ENCODE peak calls at places on chromosomes 11 and 22, in nine cellular contexts. G is CD4-positive, alpha-beta memory T cell; K is heart right ventricle; U is right atrium auricular region; N is A549; L is CD8-positive, alpha-beta T cell; A is transverse colon; J is H1; S is naive thymus-derived CD4-positive, alpha-beta T cell. F is an unnamed sample.

GRCh38 chr11:87180743-87181142 is 143.0 kb downstream of the TMEM135 start:
- DNase-seq in G (no peak), K (no peak), U (no peak), N (no peak), L (no peak), A (no peak), J (no peak), S (no peak), F (no peak)

GRCh38 chr22:28025866-28026575 is 107.0 kb upstream of the PITPNB start:
- DNase-seq in G (no peak), K (no peak), U (peak), N (no peak), L (no peak), A (no peak), J (no peak), S (no peak), F (peak)

GRCh38 chr11:15696069-15696468 is 581.3 kb downstream of the INSC start:
- DNase-seq in G (no peak), K (no peak), U (no peak), N (no peak), L (no peak), A (no peak), J (no peak), S (no peak), F (no peak)

GRCh38 chr22:50570861-50571260 is 7.4 kb downstream of the CPT1B start:
- DNase-seq in G (no peak), K (no peak), U (no peak), N (no peak), L (no peak), A (no peak), J (no peak), S (no peak), F (no peak)

GRCh38 chr11:16096336-16096735 is 260.0 kb downstream of the SOX6 start:
- DNase-seq in G (no peak), K (no peak), U (no peak), N (no peak), L (no peak), A (no peak), J (no peak), S (no peak), F (no peak)

GRCh38 chr11:116035972-116036371 is 531.8 kb upstream of the CADM1 start:
- DNase-seq in G (no peak), K (no peak), U (no peak), N (no peak), L (no peak), A (no peak), J (no peak), S (no peak), F (no peak)

GRCh38 chr22:49544286-49544685 is 283.4 kb downstream of the BRD1 start:
- DNase-seq in G (no peak), K (no peak), U (no peak), N (no peak), L (no peak), A (no peak), J (no peak), S (no peak), F (no peak)

GRCh38 chr22:39748877-39749276 is 144.7 kb downstream of the ENTHD1 start:
- DNase-seq in G (no peak), K (no peak), U (no peak), N (no peak), L (no peak), A (no peak), J (no peak), S (no peak), F (peak)

GRCh38 chr11:7544021-7544420 is 30.2 kb downstream of the PPFIBP2 start:
- DNase-seq in G (no peak), K (no peak), U (no peak), N (no peak), L (no peak), A (no peak), J (no peak), S (no peak), F (no peak)

GRCh38 chr11:34242037-34242625 is 115.7 kb downstream of the ABTB2 start:
- DNase-seq in G (no peak), K (no peak), U (no peak), N (peak), L (no peak), A (no peak), J (no peak), S (no peak), F (peak)

GRCh38 chr22:48277868-48278581 is 1515.6 kb downstream of the TBC1D22A start:
- DNase-seq in G (no peak), K (no peak), U (peak), N (no peak), L (no peak), A (no peak), J (no peak), S (no peak), F (no peak)

GRCh38 chr11:86737752-86738151 is 62.6 kb upstream of the PRSS23 start:
- DNase-seq in G (no peak), K (no peak), U (no peak), N (no peak), L (no peak), A (no peak), J (no peak), S (no peak), F (no peak)

GRCh38 chr22:39173787-39174497 is 21.5 kb upstream of the CBX7 start:
- DNase-seq in G (peak), K (no peak), U (no peak), N (no peak), L (peak), A (peak), J (no peak), S (no peak), F (no peak)

GRCh38 chr22:20652582-20652981 is 121.3 kb upstream of the SERPIND1 start:
- DNase-seq in G (no peak), K (no peak), U (peak), N (no peak), L (no peak), A (no peak), J (no peak), S (no peak), F (no peak)

GRCh38 chr22:30667092-30667485 is 586 bp downstream of the DUSP18 start:
- DNase-seq in G (peak), K (no peak), U (no peak), N (no peak), L (no peak), A (peak), J (no peak), S (no peak), F (no peak)

GRCh38 chr11:119297938-119298337 is 19.0 kb downstream of the MCAM start:
- DNase-seq in G (no peak), K (no peak), U (no peak), N (no peak), L (no peak), A (no peak), J (no peak), S (no peak), F (no peak)

GRCh38 chr11:123546515-123546914 is 107.9 kb downstream of the SCN3B start:
- DNase-seq in G (no peak), K (no peak), U (no peak), N (no peak), L (no peak), A (no peak), J (no peak), S (no peak), F (peak)

GRCh38 chr11:116829525-116830183 is at the start of gene APOC3:
- DNase-seq in G (no peak), K (no peak), U (no peak), N (no peak), L (no peak), A (no peak), J (no peak), S (no peak), F (no peak)

GRCh38 chr22:20781272-20781990 is 7.5 kb downstream of the SERPIND1 start:
- DNase-seq in G (no peak), K (no peak), U (no peak), N (no peak), L (no peak), A (no peak), J (no peak), S (no peak), F (no peak)

GRCh38 chr11:69718147-69718546 is 14.3 kb upstream of the FGF19 start:
- DNase-seq in G (no peak), K (peak), U (no peak), N (peak), L (no peak), A (no peak), J (peak), S (no peak), F (peak)

GRCh38 chr11:70876685-70877084 is 375.7 kb downstream of the SHANK2 start:
- DNase-seq in G (no peak), K (no peak), U (no peak), N (no peak), L (no peak), A (no peak), J (no peak), S (no peak), F (no peak)

GRCh38 chr22:26702906-26703830 is 45.8 kb downstream of the MIAT start:
- DNase-seq in G (no peak), K (no peak), U (no peak), N (no peak), L (no peak), A (no peak), J (no peak), S (no peak), F (peak)

GRCh38 chr11:14774738-14775137 is 117.3 kb downstream of the CYP2R1 start:
- DNase-seq in G (no peak), K (no peak), U (no peak), N (no peak), L (no peak), A (no peak), J (no peak), S (no peak), F (no peak)

GRCh38 chr11:1832989-1833365 is 1.8 kb upstream of the SYT8 start:
- DNase-seq in G (no peak), K (peak), U (no peak), N (no peak), L (no peak), A (no peak), J (no peak), S (no peak), F (no peak)

GRCh38 chr11:35579557-35580396 is 38.5 kb upstream of the FJX1 start:
- DNase-seq in G (no peak), K (no peak), U (no peak), N (peak), L (no peak), A (no peak), J (no peak), S (no peak), F (peak)

GRCh38 chr22:27456696-27457503 is 344.7 kb downstream of the MN1 start:
- DNase-seq in G (no peak), K (no peak), U (no peak), N (peak), L (no peak), A (no peak), J (no peak), S (no peak), F (peak)

GRCh38 chr11:119694334-119694733 is 34.7 kb downstream of the NECTIN1 start:
- DNase-seq in G (no peak), K (no peak), U (no peak), N (no peak), L (no peak), A (peak), J (no peak), S (no peak), F (no peak)

GRCh38 chr11:113161671-113162589 is 152.5 kb upstream of the TTC12 start:
- DNase-seq in G (no peak), K (no peak), U (no peak), N (no peak), L (no peak), A (no peak), J (no peak), S (no peak), F (no peak)

GRCh38 chr11:133956650-133957633 is at the start of gene IGSF9B:
- DNase-seq in G (peak), K (peak), U (peak), N (peak), L (peak), A (peak), J (peak), S (peak), F (peak)

GRCh38 chr11:126949066-126949945 is 51.3 kb downstream of the KIRREL3 start:
- DNase-seq in G (no peak), K (no peak), U (no peak), N (no peak), L (no peak), A (no peak), J (no peak), S (no peak), F (peak)

GRCh38 chr11:42048141-42048540 is 588.7 kb upstream of the LRRC4C start:
- DNase-seq in G (no peak), K (no peak), U (no peak), N (no peak), L (no peak), A (no peak), J (no peak), S (no peak), F (no peak)

GRCh38 chr11:119560291-119560690 is 137.3 kb upstream of the THY1 start:
- DNase-seq in G (no peak), K (no peak), U (no peak), N (no peak), L (no peak), A (no peak), J (no peak), S (no peak), F (no peak)

GRCh38 chr22:23763579-23764331 is 965 bp downstream of the C22orf15 start:
- DNase-seq in G (peak), K (peak), U (no peak), N (no peak), L (no peak), A (no peak), J (no peak), S (no peak), F (no peak)

DNA sequence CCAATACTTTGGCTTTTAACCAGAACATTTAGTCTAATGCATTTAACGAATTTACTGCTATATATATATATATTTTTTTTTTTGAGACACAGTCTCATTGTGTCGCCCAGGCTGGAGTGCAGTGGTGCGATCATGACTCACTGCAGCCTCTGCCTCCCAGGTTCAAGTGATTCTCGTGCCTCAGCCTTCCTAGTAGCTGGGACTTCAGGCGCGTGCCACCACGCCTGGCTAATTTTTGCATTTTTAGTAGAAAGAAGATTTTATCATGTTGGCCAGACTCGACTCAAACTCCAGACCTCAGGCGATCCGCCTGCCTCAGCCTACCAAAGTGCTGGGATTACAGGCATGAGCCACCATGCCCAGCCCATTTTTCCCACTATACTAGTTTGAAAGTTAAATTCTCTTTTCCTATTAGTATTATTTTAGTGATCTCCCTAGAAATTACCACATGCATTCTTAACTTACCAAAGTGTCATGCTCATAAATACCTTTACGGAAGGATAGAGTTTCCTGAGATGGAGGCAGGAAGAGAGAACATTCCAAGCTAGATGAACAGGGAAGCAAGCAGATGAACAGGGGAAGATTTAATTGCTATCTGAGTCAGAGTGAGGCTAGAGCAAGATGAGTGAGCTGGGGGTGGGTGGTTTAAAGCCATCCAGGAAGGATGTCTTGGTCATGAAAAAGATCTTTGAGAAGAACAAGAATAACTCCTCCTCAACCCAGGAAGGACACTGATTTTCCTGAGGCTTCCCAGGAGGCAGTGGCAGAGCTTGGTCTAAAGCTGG is 4.4 kb upstream of the PGAP2 start:
- DNase-seq in G (no peak), K (no peak), U (no peak), N (no peak), L (no peak), A (no peak), J (no peak), S (no peak), F (peak)
- H3K27ac ChIP-seq in G (no peak), K (no peak), U (no peak), N (no peak), L (no peak), A (no peak), J (no peak), S (no peak), F (no peak)

DNA sequence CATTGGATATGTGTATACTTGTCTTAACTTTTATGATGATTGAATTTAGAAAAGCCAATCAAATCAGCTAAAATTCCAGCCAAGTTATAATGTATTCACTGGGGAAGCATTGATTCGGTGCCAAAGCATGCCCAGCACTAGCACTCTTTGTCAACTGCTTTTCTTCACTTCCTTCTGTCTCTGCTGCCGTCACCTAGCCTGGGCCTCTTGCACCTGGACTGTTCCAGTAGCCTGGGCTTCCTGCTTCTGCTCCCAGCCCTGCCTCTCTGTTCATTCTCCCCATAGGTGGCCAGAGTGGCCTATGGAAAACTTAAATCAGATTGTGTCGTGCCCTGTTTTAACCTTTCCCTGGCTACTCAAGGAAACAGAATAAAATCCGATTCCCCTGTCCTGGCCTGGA is 80.7 kb downstream of the NAV2 start:
- DNase-seq in G (no peak), K (no peak), U (no peak), N (no peak), L (no peak), A (peak), J (no peak), S (no peak), F (no peak)
- H3K27ac ChIP-seq in G (no peak), K (no peak), U (peak), N (no peak), L (no peak), A (peak), J (no peak), S (no peak), F (no peak)

DNA sequence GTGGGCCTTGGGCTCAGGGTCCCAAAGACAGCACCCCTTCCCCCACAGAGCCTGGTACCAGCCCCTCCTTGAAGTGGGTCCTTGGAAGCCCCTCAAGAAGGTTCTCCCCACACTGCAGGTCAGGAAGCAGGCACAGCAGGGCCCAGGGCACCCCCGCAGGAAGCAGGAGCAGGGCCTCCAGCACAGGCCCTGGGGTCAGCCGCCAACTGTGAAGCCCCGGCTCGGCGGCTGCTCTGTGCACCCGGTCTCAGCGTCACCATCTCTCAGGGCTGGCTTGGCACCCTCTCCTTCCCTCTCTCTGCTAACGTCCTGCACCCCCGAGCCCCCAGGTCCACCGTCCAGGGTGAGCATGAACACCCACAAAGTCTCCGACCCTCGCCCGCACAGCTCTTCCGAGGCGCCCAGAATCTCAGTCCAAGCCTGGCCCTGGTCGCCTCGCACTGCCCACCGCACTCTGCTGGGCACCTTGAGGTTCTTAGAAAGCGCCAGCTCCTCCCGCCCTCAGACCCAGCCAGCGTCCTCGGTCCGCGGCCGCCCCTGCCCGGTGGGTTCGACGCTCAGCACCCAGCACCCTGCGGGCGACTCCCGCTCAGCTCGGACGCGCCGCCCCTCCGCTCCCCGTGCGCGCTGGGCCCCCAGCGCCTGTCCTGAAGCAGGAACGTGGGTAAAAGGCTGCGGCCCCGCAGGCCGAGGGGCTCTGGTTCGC is 1.4 kb upstream of the SIGIRR start:
- DNase-seq in G (no peak), K (no peak), U (no peak), N (no peak), L (no peak), A (peak), J (no peak), S (peak), F (no peak)
- H3K27ac ChIP-seq in G (peak), K (peak), U (peak), N (peak), L (peak), A (peak), J (no peak), S (peak), F (no peak)

GRCh38 chr11:93904711-93905110 is 54.3 kb upstream of the VSTM5 start:
- DNase-seq in G (no peak), K (no peak), U (no peak), N (no peak), L (no peak), A (no peak), J (no peak), S (no peak), F (no peak)

GRCh38 chr11:93906486-93906885 is 56.1 kb upstream of the VSTM5 start:
- DNase-seq in G (no peak), K (no peak), U (no peak), N (no peak), L (no peak), A (no peak), J (no peak), S (no peak), F (no peak)

GRCh38 chr11:93902921-93903320 is 52.5 kb upstream of the VSTM5 start:
- DNase-seq in G (no peak), K (no peak), U (no peak), N (no peak), L (no peak), A (no peak), J (no peak), S (no peak), F (no peak)

GRCh38 chr11:93903989-93904388 is 53.6 kb upstream of the VSTM5 start:
- DNase-seq in G (no peak), K (no peak), U (no peak), N (no peak), L (no peak), A (no peak), J (no peak), S (no peak), F (no peak)

GRCh38 chr11:93905384-93905783 is 55.0 kb upstream of the VSTM5 start:
- DNase-seq in G (no peak), K (no peak), U (no peak), N (no peak), L (no peak), A (no peak), J (no peak), S (no peak), F (no peak)
- H3K27ac ChIP-seq in G (no peak), K (no peak), U (no peak), N (no peak), L (no peak), A (no peak), J (no peak), S (no peak), F (no peak)

DNA sequence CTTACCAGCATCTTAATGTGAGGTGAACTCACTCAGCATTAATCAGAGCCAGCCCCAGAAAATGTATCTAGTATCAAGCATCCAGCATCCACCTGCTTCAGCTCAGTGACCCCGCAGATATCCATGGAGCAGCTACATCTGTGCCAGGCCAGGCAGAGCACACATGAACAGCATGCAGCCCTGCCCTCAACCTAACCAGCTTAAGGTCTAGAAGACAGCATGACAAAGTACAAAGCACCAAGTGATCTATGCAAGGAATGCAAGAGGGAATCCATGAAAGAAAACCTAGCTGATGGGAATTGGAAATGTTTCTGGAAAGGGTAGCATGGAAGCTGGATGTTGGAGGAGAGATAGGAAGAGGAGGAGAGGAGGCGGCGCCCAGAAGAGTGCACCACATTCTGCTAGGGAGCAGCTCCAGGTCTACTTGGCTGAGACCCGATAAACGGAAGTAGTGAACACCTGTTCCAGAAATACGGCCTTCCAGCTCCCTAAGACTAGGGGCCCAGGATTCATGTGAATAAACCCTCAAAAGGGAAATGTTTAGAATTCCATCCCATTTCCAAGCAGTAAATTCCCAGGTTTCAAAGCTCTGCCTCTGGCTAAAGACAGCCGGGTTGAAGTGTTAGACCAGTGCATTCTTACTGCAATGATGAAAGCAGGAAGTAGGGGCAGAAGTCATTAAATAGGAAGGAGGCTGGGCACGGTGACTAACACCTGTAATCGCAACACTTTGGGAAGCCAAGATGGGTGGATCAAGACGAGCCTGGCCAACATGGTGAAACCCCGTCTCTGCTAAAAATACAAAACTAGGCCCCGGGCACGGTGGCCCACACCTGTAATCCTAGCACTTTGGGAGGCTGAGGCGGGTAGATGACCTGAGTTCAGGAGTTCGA is 23.5 kb upstream of the L3MBTL2 start:
- DNase-seq in G (no peak), K (no peak), U (no peak), N (no peak), L (no peak), A (peak), J (no peak), S (no peak), F (peak)
- H3K27ac ChIP-seq in G (no peak), K (no peak), U (no peak), N (no peak), L (no peak), A (peak), J (no peak), S (no peak), F (no peak)

F was measured in SJSA1.